ENCODE peak calls at places on chromosomes 7 and 10, in eight cellular contexts. G is transverse colon; I is stimulated activated CD4-positive, alpha-beta T cell treated with anti-CD3 and anti-CD28 coated beads, Interleukin-12 subunit alpha, Interleukin-12 subunit beta, amount 100 ng/mL, for 4 hours; O is PC-9; X is nephron progenitor cell; P is neuronal stem cell; Q is NCI-H1092; Y is HFFc6. S is an unnamed sample.

GRCh38 chr10:123774075-123774742 is 108.1 kb downstream of the GPR26 start:
- DNase-seq in X (no peak), Q (peak), Y (no peak), I (no peak), G (no peak), P (no peak), O (no peak), S (no peak)

GRCh38 chr7:897771-898376 is 21.5 kb downstream of the GET4 start:
- DNase-seq in I (no peak), Q (no peak), Y (no peak), G (no peak), P (no peak), X (no peak), O (no peak), S (no peak)

GRCh38 chr10:60518745-60519144 is 129.1 kb upstream of the ANK3 start:
- DNase-seq in Y (no peak), P (no peak), I (no peak), X (no peak), O (no peak), Q (no peak), G (no peak), S (no peak)

GRCh38 chr10:86190291-86190690 is 176.3 kb downstream of the GRID1 start:
- DNase-seq in Y (no peak), O (no peak), Q (no peak), X (no peak), P (no peak), I (no peak), G (no peak), S (no peak)

GRCh38 chr7:79096361-79096805 is 357.1 kb downstream of the MAGI2 start:
- DNase-seq in O (no peak), G (no peak), X (no peak), P (no peak), Q (no peak), Y (peak), I (no peak), S (no peak)

GRCh38 chr7:54839538-54840213 is 80.7 kb upstream of the SEC61G start:
- DNase-seq in X (peak), Q (peak), P (no peak), Y (peak), G (peak), I (no peak), O (peak), S (no peak)

GRCh38 chr10:9602930-9603459 is 1414.7 kb upstream of the CELF2 start:
- DNase-seq in G (no peak), O (no peak), P (no peak), Q (no peak), I (no peak), Y (no peak), X (no peak), S (no peak)

GRCh38 chr7:142717453-142717852 is 31.8 kb upstream of the PRSS1 start:
- DNase-seq in X (no peak), P (no peak), O (no peak), I (no peak), Q (no peak), G (peak), Y (no peak), S (no peak)

GRCh38 chr7:157673573-157673972 is 336.8 kb downstream of the DNAJB6 start:
- DNase-seq in Q (no peak), Y (no peak), X (no peak), I (no peak), G (no peak), P (no peak), O (no peak), S (no peak)

GRCh38 chr10:68665841-68666240 is 55.2 kb upstream of the CCAR1 start:
- DNase-seq in Y (peak), Q (no peak), X (no peak), I (no peak), P (no peak), O (no peak), G (no peak), S (no peak)

GRCh38 chr7:7491044-7491443 is 44.6 kb downstream of the COL28A1 start:
- DNase-seq in O (no peak), I (no peak), Y (peak), X (no peak), P (no peak), Q (no peak), G (no peak), S (no peak)

GRCh38 chr10:120555436-120556163 is 98.6 kb downstream of the PLPP4 start:
- DNase-seq in I (no peak), X (no peak), O (no peak), Q (no peak), Y (no peak), G (no peak), P (no peak), S (no peak)

GRCh38 chr10:77844177-77844576 is 82.4 kb downstream of the DLG5 start:
- DNase-seq in Q (no peak), P (no peak), X (no peak), O (no peak), G (peak), I (no peak), Y (no peak), S (no peak)

GRCh38 chr7:2004841-2005351 is 227.8 kb downstream of the MAD1L1 start:
- DNase-seq in X (no peak), P (no peak), Y (no peak), Q (no peak), O (no peak), G (peak), I (no peak), S (no peak)

GRCh38 chr7:114785496-114785895 is 136.4 kb upstream of the MDFIC start:
- DNase-seq in Y (no peak), X (no peak), G (no peak), P (no peak), O (no peak), I (no peak), Q (no peak), S (no peak)

GRCh38 chr10:53918755-53919154 is 882.3 kb downstream of the PCDH15 start:
- DNase-seq in P (no peak), Q (no peak), I (no peak), G (no peak), X (no peak), Y (no peak), O (no peak), S (no peak)

GRCh38 chr7:151317936-151318335 is 23.7 kb upstream of the NUB1 start:
- DNase-seq in P (no peak), I (no peak), Q (no peak), X (no peak), G (no peak), Y (no peak), O (no peak), S (no peak)

GRCh38 chr7:98930921-98931320 is 52.6 kb downstream of the TRRAP start:
- DNase-seq in O (no peak), G (no peak), X (no peak), Y (no peak), I (no peak), Q (no peak), P (no peak), S (peak)

GRCh38 chr7:21430575-21430954 is 2.7 kb downstream of the SP4 start:
- DNase-seq in P (no peak), Q (no peak), O (no peak), X (no peak), I (no peak), G (no peak), Y (no peak), S (no peak)

GRCh38 chr10:72162978-72163377 is 52.8 kb upstream of the ANAPC16 start:
- DNase-seq in G (no peak), P (no peak), I (no peak), O (no peak), Q (no peak), Y (peak), X (no peak), S (no peak)

GRCh38 chr10:103417601-103418000 is 21.2 kb downstream of the PDCD11 start:
- DNase-seq in O (no peak), X (no peak), G (no peak), Q (no peak), P (no peak), I (no peak), Y (no peak), S (no peak)

GRCh38 chr10:30537586-30537985 is 92.0 kb downstream of the LYZL2 start:
- DNase-seq in I (no peak), X (no peak), P (no peak), Q (no peak), O (no peak), G (no peak), Y (no peak), S (no peak)

GRCh38 chr7:138436388-138436787 is 23.7 kb upstream of the TRIM24 start:
- DNase-seq in P (no peak), Q (no peak), I (no peak), G (no peak), Y (no peak), X (no peak), O (no peak), S (no peak)

GRCh38 chr7:155490697-155491628 is 33.0 kb downstream of the EN2 start:
- DNase-seq in Y (no peak), G (peak), I (peak), Q (no peak), O (no peak), P (no peak), X (peak), S (peak)

GRCh38 chr10:79293841-79294705 is 53.2 kb upstream of the PPIF start:
- DNase-seq in Q (no peak), P (no peak), O (no peak), I (no peak), X (no peak), Y (peak), G (peak), S (no peak)

GRCh38 chr7:142438235-142438922 is 180.5 kb upstream of the PRSS58 start:
- DNase-seq in X (peak), Y (peak), Q (no peak), G (peak), P (peak), O (no peak), I (no peak), S (peak)

GRCh38 chr10:8438603-8439002 is 384.1 kb downstream of the GATA3 start:
- DNase-seq in X (no peak), I (no peak), Y (no peak), P (no peak), G (no peak), Q (no peak), O (no peak), S (no peak)

GRCh38 chr7:10677668-10678232 is 295.9 kb upstream of the PHF14 start:
- DNase-seq in X (no peak), O (no peak), G (no peak), I (no peak), Y (no peak), P (no peak), Q (no peak), S (no peak)

GRCh38 chr10:79112898-79113431 is 44.2 kb downstream of the ZMIZ1 start:
- DNase-seq in X (no peak), Y (peak), G (no peak), O (no peak), Q (peak), P (no peak), I (no peak), S (no peak)

GRCh38 chr10:63267414-63268138 is 134.4 kb downstream of the NRBF2 start:
- DNase-seq in Q (no peak), G (no peak), P (no peak), Y (peak), X (no peak), O (peak), I (no peak), S (no peak)

GRCh38 chr10:72567884-72568283 is 58.0 kb downstream of the MICU1 start:
- DNase-seq in I (no peak), P (no peak), Q (no peak), G (no peak), O (no peak), X (no peak), Y (no peak), S (no peak)

GRCh38 chr7:987909-988308 is 4.9 kb downstream of the CYP2W1 start:
- DNase-seq in P (no peak), Q (no peak), Y (no peak), G (no peak), X (no peak), I (no peak), O (no peak), S (no peak)

GRCh38 chr10:63553031-63553430 is 31.8 kb downstream of the REEP3 start:
- DNase-seq in Q (no peak), P (no peak), X (no peak), Y (peak), O (peak), G (no peak), I (no peak), S (no peak)

GRCh38 chr7:155878250-155878649 is 66.0 kb upstream of the SHH start:
- DNase-seq in P (no peak), Q (no peak), Y (no peak), X (no peak), I (no peak), O (no peak), G (no peak), S (no peak)

GRCh38 chr10:124458874-124459273 is 2.7 kb upstream of the LHPP start:
- DNase-seq in G (no peak), Y (no peak), Q (no peak), X (no peak), I (no peak), P (no peak), O (no peak), S (no peak)

S was measured in GM13977.